ENCODE peak calls at places on chromosomes 11 and 22, in four cellular contexts. U is GM12878, A is K562, F is HepG2. W is an unnamed sample.

GRCh38 chr11:111541209-111542061 is 915 bp downstream of the LAYN start:
- DNase-seq in U (no peak), A (no peak), F (no peak), W (peak; percentile 67)

GRCh38 chr22:49901457-49901856 is 16.8 kb downstream of the ALG12 start:
- DNase-seq in U (no peak), A (no peak), F (no peak), W (no peak)

GRCh38 chr11:131998020-131998419 is 627.6 kb downstream of the NTM start:
- DNase-seq in U (no peak), A (no peak), F (no peak), W (no peak)

GRCh38 chr11:93038521-93038920 is 69.1 kb downstream of the MTNR1B start:
- DNase-seq in U (no peak), A (no peak), F (no peak), W (no peak)

GRCh38 chr11:71097506-71098240 is 154.7 kb downstream of the SHANK2 start:
- DNase-seq in U (no peak), A (no peak), F (no peak), W (no peak)

GRCh38 chr11:45079943-45080719 is 66.3 kb upstream of the PRDM11 start:
- DNase-seq in U (no peak), A (no peak), F (no peak), W (no peak)

GRCh38 chr11:10639350-10639749 is 54.2 kb downstream of the IRAG1 start:
- DNase-seq in U (no peak), A (no peak), F (no peak), W (no peak)

GRCh38 chr11:129192150-129192549 is at the start of gene ARHGAP32:
- DNase-seq in U (no peak), A (no peak), F (no peak), W (no peak)

GRCh38 chr22:49659281-49659923 is 168.3 kb downstream of the BRD1 start:
- DNase-seq in U (no peak), A (no peak), F (no peak), W (no peak)

GRCh38 chr11:71330349-71330748 is 78.0 kb upstream of the SHANK2 start:
- DNase-seq in U (no peak), A (no peak), F (no peak), W (no peak)

GRCh38 chr22:22880645-22881044 is 7.0 kb upstream of the IGLL5 start:
- DNase-seq in U (no peak), A (no peak), F (no peak), W (no peak)

GRCh38 chr22:32631507-32632245 is 157.1 kb downstream of the FBXO7 start:
- DNase-seq in U (no peak), A (no peak), F (no peak), W (no peak)

GRCh38 chr11:46363455-46363920 is 16.2 kb downstream of the DGKZ start:
- DNase-seq in U (no peak), A (no peak), F (no peak), W (no peak)

GRCh38 chr11:46659908-46660307 is 40.5 kb downstream of the ARHGAP1 start:
- DNase-seq in U (no peak), A (no peak), F (no peak), W (no peak)

GRCh38 chr11:44938066-44938691 is 12.5 kb downstream of the TP53I11 start:
- DNase-seq in U (no peak), A (no peak), F (no peak), W (no peak)

GRCh38 chr11:72124046-72124445 is 11.5 kb upstream of the FOLR3 start:
- DNase-seq in U (no peak), A (no peak), F (no peak), W (no peak)

GRCh38 chr22:41286639-41287091 is 678 bp upstream of the RANGAP1 start:
- DNase-seq in U (peak; percentile 39), A (peak; percentile 23), F (peak; percentile 60), W (no peak)

GRCh38 chr22:28027453-28028448 is 108.7 kb upstream of the PITPNB start:
- DNase-seq in U (no peak), A (no peak), F (no peak), W (no peak)

GRCh38 chr11:132422725-132423124 is 1052.3 kb downstream of the NTM start:
- DNase-seq in U (no peak), A (no peak), F (no peak), W (no peak)

GRCh38 chr22:25403752-25404471 is 160.6 kb upstream of the GRK3 start:
- DNase-seq in U (no peak), A (peak; percentile 47), F (peak; percentile 15), W (no peak)

GRCh38 chr11:33388793-33389525 is 131.8 kb downstream of the HIPK3 start:
- DNase-seq in U (no peak), A (no peak), F (no peak), W (no peak)

GRCh38 chr11:93905384-93905783 is 55.0 kb upstream of the VSTM5 start:
- DNase-seq in U (no peak), A (no peak), F (peak; percentile 33), W (no peak)

GRCh38 chr22:35991168-35991567 is 37.5 kb downstream of the RBFOX2 start:
- DNase-seq in U (no peak), A (no peak), F (no peak), W (no peak)

GRCh38 chr11:11036185-11037161 is 178.6 kb upstream of the ZBED5 start:
- DNase-seq in U (no peak), A (peak; percentile 40), F (peak; percentile 64), W (no peak)

GRCh38 chr11:103842191-103842590 is 194.2 kb upstream of the DDI1 start:
- DNase-seq in U (no peak), A (no peak), F (no peak), W (no peak)

GRCh38 chr11:13761250-13761649 is 92.8 kb downstream of the FAR1 start:
- DNase-seq in U (no peak), A (no peak), F (no peak), W (no peak)

GRCh38 chr11:2933376-2934056 is 4.3 kb upstream of the PHLDA2 start:
- DNase-seq in U (peak; percentile 21), A (no peak), F (no peak), W (peak; percentile 56)

GRCh38 chr11:101435406-101435805 is 148.4 kb downstream of the TRPC6 start:
- DNase-seq in U (no peak), A (no peak), F (no peak), W (no peak)

GRCh38 chr11:101434241-101434640 is 149.6 kb downstream of the TRPC6 start:
- DNase-seq in U (no peak), A (no peak), F (no peak), W (no peak)

GRCh38 chr11:101439488-101439887 is 144.3 kb downstream of the TRPC6 start:
- DNase-seq in U (no peak), A (no peak), F (no peak), W (no peak)

GRCh38 chr11:101438126-101438525 is 145.7 kb downstream of the TRPC6 start:
- DNase-seq in U (no peak), A (no peak), F (no peak), W (no peak)

DNA sequence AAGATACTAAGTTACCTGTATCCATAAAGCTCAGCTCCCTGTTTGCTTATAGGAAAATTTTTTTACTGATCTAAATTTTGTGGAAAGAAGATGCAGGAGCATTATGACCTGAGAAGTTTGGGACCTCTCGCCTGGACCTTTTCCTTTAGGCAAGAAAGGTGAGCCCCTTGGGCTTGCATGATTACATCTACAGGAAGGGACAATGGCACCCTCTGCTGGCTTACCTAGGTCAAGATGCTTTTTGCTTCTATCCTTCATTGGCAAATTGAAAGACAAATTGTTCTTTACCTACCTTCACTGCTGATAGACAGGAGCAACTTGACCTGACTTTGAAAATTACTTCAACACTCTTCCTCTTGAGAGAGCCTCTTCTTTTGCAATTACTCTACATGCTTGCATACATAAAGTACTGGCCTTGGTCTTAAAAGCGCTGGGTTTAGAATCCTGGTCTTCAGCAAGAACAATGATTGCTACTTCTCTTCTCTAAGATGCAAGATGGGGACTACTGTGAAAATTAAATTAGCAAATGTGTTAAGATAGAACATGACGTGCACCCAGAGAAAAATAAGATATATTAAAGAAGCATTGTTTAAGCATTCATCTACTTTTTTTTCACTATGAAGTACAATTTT is 147.2 kb downstream of the TRPC6 start:
- DNase-seq in U (no peak), A (peak; percentile 17), F (peak; percentile 18), W (no peak)
- TF ChIP-seq BRCA1 in U (no peak), A (no peak), F (no peak), W (no peak)

DNA sequence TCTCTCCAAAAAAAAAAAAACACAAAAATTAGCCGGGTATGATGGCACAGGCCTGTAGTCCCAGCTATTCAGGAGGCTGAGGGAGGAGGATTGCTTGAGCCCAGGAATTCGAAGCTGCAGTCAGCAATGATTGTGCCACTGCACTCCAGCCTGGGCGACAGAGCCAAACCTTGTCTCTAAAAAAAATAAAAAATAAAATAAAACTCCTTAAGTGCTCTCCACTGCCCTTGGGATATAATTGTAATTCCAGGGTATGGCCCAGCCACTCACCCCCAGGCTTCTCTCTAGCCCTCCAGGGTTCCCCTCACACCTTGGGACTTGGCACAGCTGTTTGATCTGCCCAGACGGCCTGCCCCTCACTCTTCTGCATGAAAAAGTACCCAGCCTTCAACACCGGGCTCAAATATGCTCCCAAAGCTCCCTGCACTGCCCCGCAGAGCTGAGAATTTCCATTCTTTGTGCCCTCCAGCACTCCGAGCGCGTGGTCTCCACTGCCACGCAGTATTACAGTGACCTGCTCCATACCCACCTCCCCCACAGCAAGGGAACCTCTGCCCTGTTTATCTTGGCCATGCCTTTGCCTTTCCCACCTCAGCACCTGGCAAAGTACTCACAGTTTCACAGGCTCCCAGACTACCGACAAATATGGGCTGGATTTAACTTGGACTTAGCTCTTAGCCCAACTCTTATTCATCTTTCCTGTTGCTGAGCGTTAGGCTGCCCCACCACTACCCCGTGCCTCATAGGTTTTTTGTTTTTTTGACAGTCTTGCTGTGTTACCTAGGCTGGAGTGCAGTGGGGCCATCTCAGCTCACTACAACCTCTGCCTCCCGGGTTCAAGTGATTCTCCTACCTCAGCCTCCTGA is 7.6 kb upstream of the FTH1 start:
- DNase-seq in U (no peak), A (no peak), F (peak; percentile 81), W (no peak)
- TF ChIP-seq BRCA1 in U (no peak), A (no peak), F (no peak), W (no peak)

GRCh38 chr11:95444309-95445202 is 213.6 kb upstream of the SESN3 start:
- DNase-seq in U (no peak), A (no peak), F (no peak), W (no peak)
- TF ChIP-seq BRCA1 in U (no peak), A (no peak), F (no peak), W (no peak)

GRCh38 chr22:37485714-37486223 is 415 bp downstream of the MFNG start:
- DNase-seq in U (no peak), A (no peak), F (no peak), W (no peak)

GRCh38 chr22:37485006-37485713 is 1.0 kb downstream of the MFNG start:
- DNase-seq in U (no peak), A (no peak), F (no peak), W (no peak)

GRCh38 chr22:37487129-37487528 is 945 bp upstream of the MFNG start:
- DNase-seq in U (no peak), A (no peak), F (no peak), W (no peak)

GRCh38 chr22:37487559-37487958 is 1.4 kb upstream of the MFNG start:
- DNase-seq in U (no peak), A (no peak), F (no peak), W (no peak)

DNA sequence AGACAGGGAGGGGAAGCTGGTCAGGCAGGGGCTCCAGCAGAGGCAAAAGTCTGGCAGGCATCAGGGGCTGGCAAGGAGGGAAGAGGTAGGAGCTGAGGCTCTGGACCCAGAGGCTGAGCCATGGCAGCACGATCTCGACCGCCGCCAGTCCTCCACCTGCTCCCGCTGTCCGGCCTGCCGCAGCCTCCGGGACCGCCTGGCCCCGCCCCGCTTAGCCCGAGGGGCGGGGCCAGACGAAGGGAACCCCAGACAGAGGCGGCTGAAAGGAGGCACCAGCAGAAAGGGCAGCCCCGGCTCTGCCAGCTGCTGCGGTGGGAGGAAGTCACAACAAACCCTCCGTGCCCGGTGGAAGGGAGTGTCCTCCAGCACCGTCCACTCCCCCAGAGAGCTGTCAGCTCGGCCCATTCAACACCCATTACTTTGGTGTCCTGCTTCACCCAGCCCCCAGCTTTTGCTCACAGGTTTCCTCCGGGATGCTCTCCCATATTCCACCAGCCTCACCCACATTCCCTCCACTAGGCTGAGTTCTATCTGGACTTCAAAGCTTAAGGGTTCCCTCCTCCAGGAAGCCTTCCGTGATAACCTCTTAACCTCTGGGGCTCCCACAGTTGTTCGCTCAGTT is at the start of gene MFNG:
- DNase-seq in U (peak; percentile 26), A (peak; percentile 75), F (peak; percentile 64), W (peak; percentile 83)
- TF ChIP-seq BRCA1 in U (no peak), A (no peak), F (no peak), W (no peak)

W was measured in H1.